ENCODE peak calls at places on chromosomes 4 and X, in five cellular contexts. T, P, L, I and N are unnamed samples. For H3K27me3 and H3K4me1, the result is how much of the 10 kb centered on the place peaks cover.

GRCh38 chrX:149002320-149002719 is 501.9 kb downstream of the AFF2 start:
- DNase-seq in T (no peak), P (no peak), L (no peak), I (no peak), N (no peak)

GRCh38 chr4:174358823-174359222 is 75.1 kb downstream of the CEP44 start:
- DNase-seq in T (no peak), P (no peak), L (no peak), I (no peak), N (no peak)

GRCh38 chr4:147927377-147928137 is 195.7 kb downstream of the ARHGAP10 start:
- DNase-seq in T (no peak), P (no peak), L (peak), I (no peak), N (no peak)

GRCh38 chr4:128823025-128823661 is 13.6 kb downstream of the JADE1 start:
- DNase-seq in T (no peak), P (no peak), L (no peak), I (no peak), N (no peak)

GRCh38 chrX:150449313-150449712 is 86.2 kb downstream of the MAMLD1 start:
- DNase-seq in T (no peak), P (no peak), L (no peak), I (no peak), N (no peak)

GRCh38 chr4:100508691-100509090 is 9.1 kb downstream of the EMCN start:
- DNase-seq in T (no peak), P (no peak), L (no peak), I (no peak), N (no peak)

GRCh38 chr4:10115271-10115656 is 1.3 kb downstream of the WDR1 start:
- DNase-seq in T (no peak), P (no peak), L (no peak), I (no peak), N (no peak)

GRCh38 chr4:67624939-67625338 is 66.4 kb downstream of the STAP1 start:
- DNase-seq in T (no peak), P (no peak), L (no peak), I (no peak), N (no peak)

GRCh38 chrX:119237526-119238035 is 1.5 kb downstream of the PGRMC1 start:
- DNase-seq in T (no peak), P (no peak), L (no peak), I (no peak), N (no peak)
- H3K27ac ChIP-seq in T (no peak), P (peak), L (no peak), I (peak), N (peak)

DNA sequence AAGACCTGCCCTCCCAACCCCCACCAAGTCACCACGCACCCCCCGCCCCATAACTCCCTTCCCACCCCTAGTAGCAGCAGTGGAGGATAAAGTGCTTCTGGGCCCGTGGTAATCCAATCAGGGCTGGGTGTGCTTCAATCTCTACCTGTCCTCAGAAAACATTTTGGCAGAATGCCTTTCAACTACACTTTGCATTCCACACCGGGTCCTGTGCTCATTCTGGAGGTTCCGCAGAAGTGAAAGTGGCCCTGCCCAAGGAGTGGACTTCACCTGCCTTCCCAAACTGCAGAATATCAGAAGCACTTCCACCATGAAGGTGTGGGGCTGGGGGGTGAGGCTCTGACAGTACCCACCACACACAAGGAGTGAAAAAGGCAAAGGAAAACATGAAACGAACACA is 322.3 kb downstream of the DHX15 start:
- DNase-seq in T (no peak), P (no peak), L (no peak), I (no peak), N (no peak)
- H3K27me3 ChIP-seq in T (under half), P (under half), L (under half), I (under half), N (under half)

GRCh38 chr4:153766758-153767157 is 6.9 kb upstream of the RNF175 start:
- DNase-seq in T (no peak), P (no peak), L (no peak), I (no peak), N (no peak)

GRCh38 chr4:153759407-153760226 is at the start of gene RNF175:
- DNase-seq in T (no peak), P (no peak), L (peak), I (no peak), N (no peak)

GRCh38 chr4:153764611-153765368 is 5.0 kb upstream of the RNF175 start:
- DNase-seq in T (no peak), P (no peak), L (no peak), I (no peak), N (no peak)

GRCh38 chr4:153765836-153766235 is 6.0 kb upstream of the RNF175 start:
- DNase-seq in T (no peak), P (no peak), L (no peak), I (no peak), N (peak)

GRCh38 chr4:153763404-153763803 is 3.6 kb upstream of the RNF175 start:
- DNase-seq in T (no peak), P (no peak), L (no peak), I (no peak), N (peak)
- H3K4me1 ChIP-seq in T (under half), P (under half), L (under half), I (under half), N (under half)

GRCh38 chrX:110163488-110163887 is 154.4 kb downstream of the AMMECR1 start:
- DNase-seq in T (no peak), P (no peak), L (no peak), I (no peak), N (no peak)
- H3K27ac ChIP-seq in T (no peak), P (no peak), L (no peak), I (no peak), N (no peak)

GRCh38 chrX:619812-620493 is 10.6 kb upstream of the SHOX start:
- DNase-seq in T (no peak), P (no peak), L (no peak), I (peak), N (no peak)

GRCh38 chrX:619451-619811 is 11.2 kb upstream of the SHOX start:
- DNase-seq in T (no peak), P (no peak), L (no peak), I (no peak), N (no peak)

GRCh38 chrX:623268-623598 is 7.4 kb upstream of the SHOX start:
- DNase-seq in T (no peak), P (no peak), L (no peak), I (no peak), N (no peak)

GRCh38 chrX:623599-624323 is 6.8 kb upstream of the SHOX start:
- DNase-seq in T (no peak), P (no peak), L (no peak), I (peak), N (peak)

GRCh38 chrX:622104-622503 is 8.5 kb upstream of the SHOX start:
- DNase-seq in T (no peak), P (no peak), L (no peak), I (no peak), N (no peak)
- H3K27me3 ChIP-seq in T (half or more), P (half or more), L (under half), I (half or more), N (under half)

GRCh38 chr4:42644897-42645296 is 12.0 kb downstream of the ATP8A1 start:
- DNase-seq in T (no peak), P (no peak), L (no peak), I (no peak), N (no peak)
- H3K4me1 ChIP-seq in T (under half), P (under half), L (under half), I (under half), N (under half)

DNA sequence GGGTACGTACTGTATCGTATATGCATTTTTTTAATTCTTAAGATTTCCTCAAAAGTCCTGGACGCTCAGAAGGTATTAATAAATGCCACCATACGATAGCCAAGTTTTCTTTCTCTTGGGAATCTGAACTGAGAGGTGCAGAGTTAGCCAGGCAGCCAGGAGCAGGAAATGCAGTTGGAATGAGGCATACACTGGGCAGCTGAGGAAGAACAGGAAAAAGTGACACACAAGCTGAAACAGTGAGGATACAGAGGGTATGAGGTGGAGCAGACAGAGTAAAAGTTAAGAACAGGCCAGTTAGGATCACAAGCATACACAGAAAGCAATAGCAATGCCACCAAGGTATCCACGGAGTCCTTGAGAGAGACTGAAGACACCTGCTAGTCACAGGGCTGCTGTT is 13.4 kb downstream of the UFSP2 start:
- DNase-seq in T (no peak), P (no peak), L (no peak), I (no peak), N (no peak)
- H3K27ac ChIP-seq in T (peak), P (no peak), L (peak), I (no peak), N (no peak)

GRCh38 chr4:54232151-54232688 is 3.1 kb downstream of the PDGFRA start:
- DNase-seq in T (peak), P (no peak), L (peak), I (no peak), N (no peak)
- H3K27me3 ChIP-seq in T (half or more), P (half or more), L (under half), I (half or more), N (under half)

GRCh38 chr4:23887989-23888388 is 1.9 kb downstream of the PPARGC1A start:
- DNase-seq in T (no peak), P (no peak), L (peak), I (no peak), N (no peak)
- H3K4me1 ChIP-seq in T (under half), P (under half), L (under half), I (under half), N (under half)